ENCODE peak calls at places on chromosome 22, in nine cellular contexts. U is body of pancreas, Z is IMR-90, E is A549, D is thyroid gland, G is ovary, M is HCT116, S is heart left ventricle, B is adrenal gland. R is an unnamed sample. For H3K4me1, the result is how much of the 10 kb centered on the place peaks cover.

GRCh38 chr22:39306456-39307361 is 12.7 kb downstream of the RPL3 start:
- DNase-seq in Z (no peak), M (no peak), E (no peak), U (peak), B (peak), G (no peak), S (peak), D (no peak), R (no peak)

GRCh38 chr22:29877620-29878019 is 5.4 kb upstream of the MTMR3 start:
- DNase-seq in D (no peak), M (no peak), U (no peak), G (no peak), E (no peak), Z (peak), B (no peak), S (no peak), R (no peak)

GRCh38 chr22:40603088-40603605 is 33.4 kb downstream of the MRTFA start:
- DNase-seq in S (no peak), B (peak), D (no peak), Z (peak), G (no peak), M (no peak), U (no peak), E (no peak), R (no peak)

GRCh38 chr22:40196628-40197027 is 18.9 kb downstream of the TNRC6B start:
- DNase-seq in Z (peak), S (no peak), E (peak), B (peak), D (no peak), U (no peak), M (no peak), G (peak), R (no peak)

GRCh38 chr22:23220485-23221350 is 40.4 kb downstream of the BCR start:
- DNase-seq in E (no peak), B (no peak), U (no peak), S (no peak), G (no peak), D (no peak), Z (peak), M (no peak), R (no peak)

GRCh38 chr22:23068096-23068831 is 2.1 kb upstream of the GNAZ start:
- DNase-seq in E (no peak), M (no peak), Z (no peak), D (no peak), U (peak), B (peak), S (no peak), G (peak), R (no peak)

GRCh38 chr22:26377170-26377825 is 51.8 kb upstream of the ASPHD2 start:
- DNase-seq in E (no peak), G (no peak), M (no peak), U (no peak), B (no peak), D (no peak), S (no peak), Z (no peak), R (no peak)

GRCh38 chr22:33841281-33842005 is 78.8 kb downstream of the LARGE1 start:
- DNase-seq in D (no peak), E (no peak), M (no peak), B (no peak), U (no peak), G (no peak), Z (no peak), S (no peak), R (no peak)

GRCh38 chr22:19620742-19621371 is 93.4 kb upstream of the SEPTIN5 start:
- DNase-seq in U (no peak), B (peak), M (no peak), Z (no peak), S (no peak), G (no peak), E (no peak), D (no peak), R (no peak)

GRCh38 chr22:25572708-25573161 is 8.3 kb downstream of the GRK3 start:
- DNase-seq in M (no peak), U (no peak), E (no peak), Z (no peak), D (no peak), G (no peak), S (no peak), B (no peak), R (no peak)

GRCh38 chr22:42298746-42299145 is 28.3 kb upstream of the TCF20 start:
- DNase-seq in D (no peak), U (no peak), E (no peak), G (no peak), Z (no peak), S (no peak), M (no peak), B (no peak), R (no peak)

GRCh38 chr22:42301072-42301741 is 30.8 kb upstream of the TCF20 start:
- DNase-seq in D (no peak), B (no peak), E (no peak), Z (no peak), G (no peak), M (no peak), S (no peak), U (no peak), R (no peak)

GRCh38 chr22:42299586-42300285 is 29.3 kb upstream of the TCF20 start:
- DNase-seq in E (no peak), B (no peak), M (no peak), Z (no peak), D (no peak), S (peak), U (peak), G (no peak), R (no peak)

GRCh38 chr22:42301742-42302102 is 31.3 kb upstream of the TCF20 start:
- DNase-seq in Z (no peak), B (no peak), U (no peak), D (no peak), S (no peak), G (no peak), M (no peak), E (no peak), R (no peak)

DNA sequence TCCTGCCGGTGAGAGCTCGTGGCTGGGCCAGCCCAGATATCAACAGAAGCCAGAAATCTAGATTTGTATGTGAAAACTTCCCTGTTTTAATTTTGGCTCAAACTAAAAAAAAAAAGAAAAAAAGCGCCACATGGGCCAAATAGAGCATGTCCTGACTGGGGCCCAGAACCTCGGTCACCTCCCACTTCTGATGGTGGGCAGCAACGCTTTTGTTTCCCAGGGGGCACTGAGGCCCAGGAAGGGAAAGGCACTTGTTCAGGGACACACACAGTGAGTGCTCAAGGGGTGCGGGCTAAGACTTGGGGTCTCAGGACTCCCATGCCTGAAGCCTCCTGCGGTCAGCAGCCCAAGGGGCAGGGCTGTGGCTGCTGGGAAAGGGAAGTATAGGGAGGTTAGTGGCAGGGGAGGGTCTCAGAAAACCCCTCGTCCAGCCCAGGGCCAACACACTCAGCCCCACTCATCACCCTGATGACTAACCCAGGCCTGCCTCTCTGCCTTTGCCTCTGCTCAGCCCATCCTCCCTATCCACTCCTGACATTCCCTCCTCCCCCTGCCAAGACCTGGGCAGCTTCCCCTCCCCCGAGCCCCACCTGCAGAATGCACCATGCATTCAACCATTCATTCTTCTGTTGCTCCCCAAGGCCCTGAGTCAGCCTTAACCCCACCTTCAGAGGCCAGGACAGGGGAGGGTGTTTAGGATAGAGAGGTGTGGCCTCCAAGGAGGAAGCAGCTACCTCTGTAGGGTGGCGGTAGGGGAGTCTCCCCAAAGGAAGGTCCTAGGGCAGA is 30.0 kb upstream of the TCF20 start:
- DNase-seq in D (no peak), E (no peak), G (no peak), S (no peak), B (no peak), M (no peak), U (no peak), Z (no peak), R (no peak)
- H3K4me1 ChIP-seq in D (under half), E (under half), G (under half), S (under half), B (under half), M (under half), U (under half), Z (under half), R (under half)

GRCh38 chr22:36279219-36279666 is 26.3 kb downstream of the APOL1 start:
- DNase-seq in G (no peak), Z (no peak), B (no peak), D (no peak), M (no peak), E (no peak), S (no peak), U (no peak), R (no peak)
- TF ChIP-seq POLR2A in G (no peak), Z (no peak), B (no peak), D (no peak), M (no peak), E (no peak), S (no peak), U (no peak), R (no peak)

GRCh38 chr22:50251472-50252054 is 498 bp upstream of the HDAC10 start:
- DNase-seq in E (no peak), M (no peak), Z (no peak), G (no peak), S (no peak), U (no peak), D (no peak), B (peak), R (no peak)
- H3K4me3 ChIP-seq in E (peak), M (peak), Z (peak), G (peak), S (peak), U (no peak), D (no peak), B (peak), R (peak)

DNA sequence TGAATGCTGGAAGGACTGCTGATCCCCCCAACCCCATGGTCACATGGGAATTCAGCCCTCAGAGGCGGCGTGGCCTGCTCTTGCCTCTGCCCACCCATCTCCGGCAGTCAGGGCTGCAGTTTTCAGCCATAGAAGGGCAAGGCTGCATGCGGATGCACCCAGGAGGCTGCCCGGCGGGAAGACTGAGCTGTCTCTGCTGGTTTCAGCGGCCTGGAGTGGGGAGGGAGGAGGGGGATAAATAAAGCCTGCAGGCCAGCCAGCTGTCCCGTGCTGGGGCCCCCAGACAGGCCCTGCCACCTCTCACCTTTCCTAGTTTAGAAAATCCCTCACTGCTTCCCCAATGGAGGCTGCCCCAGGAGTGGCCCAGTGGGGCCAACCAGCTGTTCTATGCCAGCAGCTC is 4.8 kb downstream of the MICALL1 start:
- DNase-seq in G (no peak), B (no peak), D (peak), S (no peak), U (no peak), E (no peak), M (no peak), Z (no peak), R (no peak)
- H3K4me1 ChIP-seq in G (under half), B (under half), D (under half), S (under half), U (under half), E (under half), M (under half), Z (under half), R (under half)

GRCh38 chr22:27994481-27995331 is 75.7 kb upstream of the PITPNB start:
- DNase-seq in D (no peak), B (peak), U (no peak), E (no peak), S (no peak), G (no peak), Z (no peak), M (no peak), R (no peak)

GRCh38 chr22:27997538-27997937 is 78.5 kb upstream of the PITPNB start:
- DNase-seq in Z (peak), S (no peak), B (no peak), U (no peak), E (no peak), M (no peak), D (no peak), G (no peak), R (no peak)

GRCh38 chr22:27996529-27996925 is 77.5 kb upstream of the PITPNB start:
- DNase-seq in U (no peak), E (no peak), S (no peak), G (no peak), M (no peak), D (no peak), Z (no peak), B (no peak), R (no peak)

GRCh38 chr22:27996981-27997380 is 77.9 kb upstream of the PITPNB start:
- DNase-seq in S (no peak), Z (no peak), B (no peak), G (no peak), D (no peak), U (no peak), M (no peak), E (no peak), R (no peak)

DNA sequence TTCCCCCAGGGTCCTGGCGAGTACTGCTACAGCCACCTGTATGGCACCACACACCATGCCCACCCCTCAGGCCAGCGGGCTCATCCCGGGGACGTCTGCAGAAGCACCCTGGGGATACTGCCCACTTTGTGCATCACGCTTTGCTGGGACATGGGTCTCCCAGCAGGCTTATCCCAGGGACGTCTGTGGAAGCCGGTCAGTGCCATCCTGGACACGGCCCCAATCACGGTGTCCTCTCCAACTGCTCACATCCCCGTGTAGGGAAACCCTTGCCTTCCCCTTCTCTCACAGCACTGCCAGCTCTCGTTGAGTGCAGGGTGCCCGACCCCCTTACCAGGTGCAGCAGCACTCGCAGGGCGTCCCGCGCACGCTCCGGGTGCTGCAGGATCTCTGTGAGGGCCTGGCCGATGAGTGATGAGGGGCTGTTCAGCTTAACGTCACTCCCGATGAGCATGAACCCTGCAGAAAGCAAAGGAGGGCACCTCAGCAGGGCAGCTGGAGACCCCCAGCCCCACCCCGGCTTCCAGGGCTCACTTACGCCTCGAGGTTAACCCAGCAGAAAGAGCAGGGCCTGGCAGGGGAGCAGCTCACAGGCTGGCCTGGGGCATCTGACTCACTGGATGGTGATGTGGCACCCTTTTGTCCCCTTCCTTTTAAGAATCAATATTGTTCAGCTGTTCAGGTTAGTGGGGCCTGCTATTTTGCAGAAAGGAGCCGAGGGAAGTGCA is 76.9 kb upstream of the PITPNB start:
- DNase-seq in S (no peak), Z (no peak), E (no peak), B (no peak), D (no peak), G (no peak), M (no peak), U (no peak), R (no peak)
- TF ChIP-seq POLR2A in S (no peak), Z (no peak), E (no peak), B (no peak), D (no peak), G (no peak), M (no peak), U (no peak), R (no peak)

DNA sequence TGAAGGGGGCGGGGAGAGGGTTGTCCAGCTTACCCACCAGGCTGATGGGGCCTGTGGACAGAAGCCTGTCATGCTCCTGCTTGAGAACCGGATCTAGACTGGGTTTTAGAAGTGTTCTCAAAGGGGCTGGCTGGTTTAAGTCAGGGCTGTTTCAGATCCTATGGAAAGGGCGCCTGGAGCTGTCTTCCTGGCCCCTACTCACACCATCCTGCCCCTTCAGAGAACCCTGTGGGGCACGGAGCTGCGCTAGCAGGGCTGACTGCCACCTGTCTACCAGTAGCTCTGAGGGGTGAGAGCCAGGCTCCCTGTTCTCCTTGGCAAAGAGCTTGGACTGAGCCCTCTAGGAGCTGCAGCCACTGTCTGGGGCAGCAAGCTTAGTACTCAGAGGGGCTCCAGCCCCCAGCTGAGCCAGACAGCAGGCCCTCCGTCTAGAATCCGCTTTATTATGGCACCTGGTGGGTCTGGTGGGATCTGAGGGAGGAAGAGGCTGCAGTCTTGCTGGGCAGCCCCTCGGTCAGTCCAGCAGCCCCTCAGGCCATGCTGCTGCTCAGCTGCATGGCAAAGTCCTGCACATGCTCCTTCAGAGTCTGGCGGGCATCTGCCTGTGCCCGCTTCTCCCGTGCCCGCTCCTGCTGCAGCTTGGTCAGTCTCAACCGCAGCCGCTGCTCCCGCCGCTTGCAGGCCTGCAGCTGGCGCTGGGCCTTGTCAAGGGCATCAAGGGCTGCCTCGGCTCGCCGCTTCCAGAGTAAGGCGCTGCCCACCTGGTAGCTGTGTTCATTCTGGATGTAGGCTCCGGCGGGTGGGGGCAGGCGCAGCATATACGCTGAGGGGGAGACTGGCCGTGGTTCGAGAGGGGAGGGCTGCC is 2.3 kb downstream of the THAP7 start:
- DNase-seq in E (no peak), B (no peak), S (no peak), G (no peak), D (no peak), U (no peak), Z (no peak), M (no peak), R (no peak)
- H3K4me3 ChIP-seq in E (no peak), B (no peak), S (no peak), G (no peak), D (no peak), U (no peak), Z (no peak), M (no peak), R (no peak)

GRCh38 chr22:47128216-47129215 is 366.1 kb downstream of the TBC1D22A start:
- DNase-seq in E (no peak), M (no peak), Z (no peak), B (no peak), U (no peak), G (no peak), S (no peak), D (no peak), R (no peak)
- H3K4me1 ChIP-seq in E (under half), M (under half), Z (under half), B (under half), U (under half), G (under half), S (under half), D (under half), R (under half)

GRCh38 chr22:43176090-43176489 is 10.8 kb downstream of the TTLL12 start:
- DNase-seq in Z (no peak), E (no peak), B (no peak), S (no peak), D (no peak), G (no peak), M (no peak), U (no peak), R (no peak)
- TF ChIP-seq POLR2A in Z (no peak), E (no peak), B (no peak), S (no peak), D (no peak), G (no peak), M (no peak), U (no peak), R (no peak)

GRCh38 chr22:17262976-17263375 is 43.7 kb upstream of the ADA2 start:
- DNase-seq in M (no peak), D (no peak), Z (no peak), E (no peak), S (no peak), U (no peak), G (no peak), B (no peak), R (no peak)
- H3K4me3 ChIP-seq in M (no peak), D (no peak), Z (no peak), E (no peak), S (no peak), U (no peak), G (no peak), B (no peak), R (no peak)

DNA sequence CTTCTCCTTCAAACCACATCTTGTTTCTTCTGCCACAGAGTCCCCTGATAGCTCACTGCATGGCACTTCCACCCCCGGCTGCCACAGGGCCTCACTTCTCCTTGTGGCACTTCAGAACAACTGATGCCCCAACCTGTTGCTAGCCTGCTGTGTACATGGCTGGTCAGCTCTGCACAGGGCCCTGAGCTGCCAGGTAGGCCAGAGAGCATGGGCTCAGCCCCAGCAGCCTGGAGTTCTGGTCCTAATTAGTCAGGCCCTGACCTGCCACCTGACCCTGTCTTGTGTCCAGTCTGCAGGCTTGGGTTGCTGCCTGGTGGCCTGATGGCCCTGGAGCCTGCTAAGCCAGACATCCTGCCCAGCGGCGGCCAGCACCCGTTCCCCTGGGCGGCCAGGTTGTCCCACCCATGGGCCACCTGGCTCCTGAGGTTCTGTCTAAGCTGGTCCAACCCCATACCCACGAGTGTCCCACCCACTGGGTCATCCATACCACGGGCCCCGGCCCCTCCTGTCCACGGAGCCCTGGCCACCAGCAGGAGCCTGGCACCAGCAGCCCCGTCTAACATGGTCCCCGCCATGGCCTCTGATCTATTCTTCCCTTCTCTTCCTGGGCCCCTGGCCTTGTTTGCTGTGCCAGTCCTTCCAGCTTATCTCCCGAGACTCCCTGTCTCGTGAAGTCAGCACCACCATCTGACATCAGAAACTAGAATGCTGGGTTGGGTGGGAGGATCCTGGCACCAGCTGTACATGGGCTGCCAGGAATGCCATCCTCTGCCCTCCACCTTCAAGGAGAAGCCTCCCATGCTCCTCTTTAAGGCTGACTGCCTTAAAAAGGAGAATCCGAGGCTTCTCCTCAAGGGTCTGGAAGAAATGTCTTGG is 3.1 kb upstream of the CERK start:
- DNase-seq in Z (no peak), G (no peak), U (no peak), E (no peak), D (no peak), M (no peak), B (no peak), S (no peak), R (no peak)
- H3K4me1 ChIP-seq in Z (under half), G (under half), U (under half), E (under half), D (under half), M (under half), B (under half), S (under half), R (under half)